ENCODE peak calls at places on chromosomes 12 and 14, in four cellular contexts. J is adrenal gland, F is breast epithelium, A is iPS DF 6.9. P is an unnamed sample. For H3K4me1 and H3K27me3, the result is how much of the 10 kb centered on the place peaks cover.

GRCh38 chr14:84128025-84128424 is 1401.9 kb upstream of the FLRT2 start:
- DNase-seq in J (no peak), F (no peak), A (no peak), P (no peak)

GRCh38 chr14:95440951-95441350 is 75.5 kb downstream of the SYNE3 start:
- DNase-seq in J (no peak), F (no peak), A (no peak), P (no peak)

GRCh38 chr12:122031342-122032216 is 9.9 kb downstream of the BCL7A start:
- DNase-seq in J (no peak), A (peak), F (no peak), P (peak)

GRCh38 chr12:111093428-111094142 is 173.2 kb upstream of the MYL2 start:
- DNase-seq in A (no peak), F (no peak), J (no peak), P (no peak)

GRCh38 chr12:94676011-94676709 is 25.8 kb upstream of the TMCC3 start:
- DNase-seq in A (no peak), F (no peak), J (peak), P (peak)

GRCh38 chr14:85317491-85318021 is 212.4 kb upstream of the FLRT2 start:
- DNase-seq in A (no peak), F (no peak), J (no peak), P (no peak)

GRCh38 chr12:39252628-39253027 is 190.3 kb downstream of the KIF21A start:
- DNase-seq in J (peak), A (no peak), F (no peak), P (no peak)

GRCh38 chr12:39341761-39342160 is 101.2 kb downstream of the KIF21A start:
- DNase-seq in J (no peak), F (no peak), A (no peak), P (no peak)

GRCh38 chr14:65847065-65847847 is 434.7 kb downstream of the FUT8 start:
- DNase-seq in F (no peak), A (no peak), J (peak), P (peak)

GRCh38 chr14:99853206-99853605 is 60.0 kb downstream of the EML1 start:
- DNase-seq in F (no peak), J (no peak), A (no peak), P (no peak)

GRCh38 chr12:26870491-26871419 is 37.8 kb upstream of the ITPR2 start:
- DNase-seq in F (no peak), J (peak), A (no peak), P (peak)

GRCh38 chr12:108310489-108310888 is 28.6 kb downstream of the CMKLR1 start:
- DNase-seq in F (no peak), J (no peak), A (no peak), P (no peak)

GRCh38 chr12:107411792-107412535 is 273.6 kb upstream of the PWP1 start:
- DNase-seq in A (no peak), J (no peak), F (no peak), P (no peak)

GRCh38 chr12:124567035-124567672 is at the start of gene NCOR2:
- DNase-seq in A (no peak), J (no peak), F (no peak), P (no peak)

GRCh38 chr14:101082436-101083384 is 179.2 kb upstream of the RTL1 start:
- DNase-seq in A (no peak), J (no peak), F (no peak), P (no peak)

GRCh38 chr14:64834965-64835364 is 44.7 kb downstream of the SPTB start:
- DNase-seq in A (no peak), J (no peak), F (no peak), P (no peak)

GRCh38 chr12:87816186-87816585 is 213.0 kb downstream of the C12orf50 start:
- DNase-seq in J (no peak), A (no peak), F (no peak), P (no peak)

GRCh38 chr12:62700091-62700490 is 233.5 kb downstream of the MON2 start:
- DNase-seq in F (no peak), A (no peak), J (no peak), P (no peak)

GRCh38 chr14:41403360-41403759 is 203.3 kb upstream of the LRFN5 start:
- DNase-seq in A (no peak), F (no peak), J (no peak), P (no peak)

DNA sequence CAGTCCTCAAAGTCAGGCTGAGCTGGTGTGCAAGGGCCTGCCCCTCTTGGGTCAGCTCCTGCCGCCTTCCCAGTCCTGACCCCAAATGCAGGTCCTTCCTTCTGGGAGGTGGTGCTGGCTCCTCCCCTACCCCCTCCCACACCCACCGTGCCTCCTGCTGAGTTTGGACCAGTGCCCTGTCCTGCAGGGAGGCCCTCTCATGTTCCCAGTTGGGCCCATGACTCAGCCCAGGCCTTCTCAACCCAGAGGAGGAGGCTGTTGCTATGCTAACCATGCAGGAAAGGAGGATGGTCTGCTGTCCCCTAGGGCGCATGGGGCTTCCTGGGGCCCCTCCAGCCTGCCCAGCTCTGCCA is 4.4 kb downstream of the ZBTB42 start:
- DNase-seq in F (no peak), A (no peak), J (peak), P (no peak)
- H3K4me1 ChIP-seq in F (under half), A (under half), J (under half), P (under half)

GRCh38 chr12:114702462-114702861 is 18.5 kb upstream of the TBX3 start:
- DNase-seq in J (no peak), F (no peak), A (no peak), P (no peak)
- H3K27me3 ChIP-seq in J (under half), F (under half), A (half or more), P (under half)

GRCh38 chr14:68704736-68705720 is 87.8 kb downstream of the ZFP36L1 start:
- DNase-seq in A (no peak), J (peak), F (no peak), P (no peak)

GRCh38 chr14:68702578-68702977 is 90.3 kb downstream of the ZFP36L1 start:
- DNase-seq in F (no peak), A (no peak), J (no peak), P (no peak)

GRCh38 chr14:68701001-68701741 is 91.7 kb downstream of the ZFP36L1 start:
- DNase-seq in F (no peak), J (no peak), A (no peak), P (no peak)

GRCh38 chr14:68703093-68703492 is 89.8 kb downstream of the ZFP36L1 start:
- DNase-seq in J (peak), A (no peak), F (no peak), P (peak)

DNA sequence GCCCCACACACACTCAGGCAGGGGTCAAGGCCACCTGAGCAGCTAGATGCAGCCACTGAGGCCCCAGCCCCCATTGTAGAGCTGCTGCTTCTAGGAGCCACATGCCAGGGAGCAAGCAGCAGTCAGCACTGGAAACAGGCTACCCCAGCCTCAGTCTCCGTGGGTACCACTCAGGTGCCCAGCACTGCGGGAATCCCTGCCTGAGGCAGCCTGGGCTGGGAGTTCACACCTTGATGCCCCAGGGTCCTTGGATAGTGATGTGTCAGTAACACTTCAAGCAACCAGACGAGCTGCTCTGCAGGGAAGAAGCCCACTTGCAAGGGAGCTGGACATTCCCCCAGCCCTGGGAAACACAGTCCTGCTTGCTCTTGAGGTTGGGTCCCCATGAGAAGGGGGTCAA is 90.8 kb downstream of the ZFP36L1 start:
- DNase-seq in A (no peak), F (no peak), J (no peak), P (no peak)
- H3K4me1 ChIP-seq in A (under half), F (under half), J (under half), P (under half)

DNA sequence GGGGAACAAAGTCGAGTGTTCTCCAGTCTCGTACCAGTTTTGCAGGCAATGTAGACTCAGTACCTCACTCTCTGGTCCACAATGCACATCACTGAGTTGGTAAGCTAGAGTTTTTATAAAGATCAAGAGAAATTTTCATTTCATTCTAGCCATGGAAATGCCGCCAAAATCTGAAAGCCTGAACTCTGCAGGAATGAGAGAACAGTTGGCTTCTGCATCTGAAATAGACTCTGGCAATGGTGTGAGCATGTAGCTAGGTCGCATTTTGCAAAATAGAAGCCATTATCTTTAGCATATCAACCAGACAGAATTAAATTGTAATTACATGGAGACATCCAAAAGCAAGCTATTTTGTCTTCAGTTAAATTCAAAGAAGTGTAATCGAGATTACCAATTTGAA is 381.0 kb downstream of the NOVA1 start:
- DNase-seq in J (no peak), F (no peak), A (no peak), P (no peak)
- H3K27me3 ChIP-seq in J (under half), F (under half), A (under half), P (under half)

GRCh38 chr12:6689000-6689882 is at the start of gene ZNF384:
- DNase-seq in F (peak), J (peak), A (peak), P (peak)
- H3K4me1 ChIP-seq in F (under half), J (under half), A (under half), P (under half)

DNA sequence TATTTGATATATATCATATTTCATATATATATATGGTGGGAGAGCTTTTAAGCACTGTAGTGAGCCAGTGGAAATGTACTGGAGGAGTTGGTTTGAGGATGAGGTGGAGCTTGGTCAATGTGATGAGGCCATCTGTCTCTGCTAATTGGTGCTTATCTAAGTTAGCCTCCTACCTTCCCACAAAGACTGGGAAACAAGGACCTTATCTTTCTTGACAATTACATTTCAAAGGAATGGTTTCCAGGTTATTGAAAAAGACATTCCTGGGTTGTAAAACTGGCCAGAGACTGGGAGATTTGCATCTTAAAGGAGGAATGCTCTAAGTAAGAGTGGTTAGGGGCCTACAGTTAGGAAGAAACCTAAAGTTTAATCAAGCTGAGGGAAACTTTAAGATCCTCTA is 212.8 kb upstream of the SYT1 start:
- DNase-seq in J (no peak), F (no peak), A (peak), P (no peak)
- H3K27me3 ChIP-seq in J (under half), F (under half), A (under half), P (under half)

GRCh38 chr12:6612652-6613014 is 5.5 kb upstream of the CHD4 start:
- DNase-seq in F (no peak), A (no peak), J (no peak), P (no peak)
- H3K4me1 ChIP-seq in F (under half), A (under half), J (under half), P (under half)

DNA sequence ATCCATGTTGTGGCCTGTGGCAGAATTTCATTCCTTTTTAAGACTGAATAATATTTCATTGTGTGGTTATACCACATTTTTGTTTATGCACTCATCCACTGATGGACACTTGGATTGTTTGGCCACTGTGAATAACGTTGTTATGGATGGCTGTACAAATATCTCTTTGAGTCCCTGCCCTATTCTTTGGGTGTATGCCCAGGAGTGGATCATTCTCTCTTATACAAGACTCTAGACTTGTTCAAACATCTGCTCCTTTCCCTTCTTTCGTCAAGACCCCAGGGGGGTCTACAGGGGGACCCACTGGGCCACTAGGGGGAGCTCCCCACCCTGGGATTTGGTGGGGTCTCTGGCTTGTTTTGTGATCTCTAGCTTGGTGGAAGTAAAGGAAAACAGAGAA is 77.4 kb downstream of the FBXL14 start:
- DNase-seq in A (no peak), F (no peak), J (no peak), P (no peak)
- H3K27me3 ChIP-seq in A (under half), F (under half), J (under half), P (under half)

P was measured in small intestine.